ENCODE peak calls at places on chromosomes 4 and X, in seven cellular contexts. N is mesendoderm, X is IMR-90, H is H9, W is neuronal stem cell, C is trophoblast cell, Y is H1. A is an unnamed sample.

GRCh38 chr4:80918004-80918403 is 112.5 kb upstream of the BMP3 start:
- DNase-seq in N (no peak), X (peak; percentile 52), H (no peak), W (no peak), C (peak; percentile 66), Y (no peak), A (no peak)

GRCh38 chrX:135543924-135544323 is 23.5 kb downstream of the INTS6L start:
- DNase-seq in N (peak; percentile 40), X (no peak), H (peak; percentile 31), W (no peak), C (no peak), Y (peak; percentile 52), A (no peak)

GRCh38 chrX:3820170-3820569 is 106.7 kb upstream of the PRKX start:
- DNase-seq in N (no peak), X (peak; percentile 93), H (no peak), W (no peak), C (peak; percentile 58), Y (no peak), A (peak; percentile 77)

GRCh38 chr4:184267673-184268573 is 50.2 kb upstream of the ENPP6 start:
- DNase-seq in N (peak; percentile 33), X (peak; percentile 97), H (peak; percentile 5), W (no peak), C (peak; percentile 94), Y (no peak), A (peak; percentile 81)

GRCh38 chrX:133290076-133290475 is 71.9 kb upstream of the TFDP3 start:
- DNase-seq in N (no peak), X (peak; percentile 7), H (no peak), W (no peak), C (no peak), Y (no peak), A (no peak)

GRCh38 chr4:76850010-76850441 is 47.9 kb downstream of the SOWAHB start:
- DNase-seq in N (no peak), X (peak; percentile 96), H (no peak), W (no peak), C (no peak), Y (no peak), A (peak; percentile 80)

GRCh38 chr4:78070731-78071282 is 13.7 kb downstream of the FRAS1 start:
- DNase-seq in N (no peak), X (no peak), H (no peak), W (no peak), C (no peak), Y (no peak), A (no peak)

GRCh38 chr4:155569960-155570515 is 96.6 kb upstream of the GUCY1A1 start:
- DNase-seq in N (no peak), X (peak; percentile 10), H (no peak), W (no peak), C (no peak), Y (no peak), A (no peak)

GRCh38 chrX:154526901-154527675 is 11.1 kb upstream of the FAM3A start:
- DNase-seq in N (peak; percentile 88), X (peak; percentile 67), H (peak; percentile 83), W (peak; percentile 50), C (peak; percentile 69), Y (peak; percentile 74), A (peak; percentile 84)

GRCh38 chrX:107197306-107197705 is 8.9 kb downstream of the NUP62CL start:
- DNase-seq in N (peak; percentile 42), X (no peak), H (no peak), W (no peak), C (no peak), Y (no peak), A (no peak)

GRCh38 chr4:68416591-68416990 is 30.7 kb upstream of the TMPRSS11E start:
- DNase-seq in N (no peak), X (peak; percentile 21), H (no peak), W (no peak), C (no peak), Y (no peak), A (no peak)

GRCh38 chrX:24767557-24767956 is 73.8 kb downstream of the POLA1 start:
- DNase-seq in N (no peak), X (peak; percentile 15), H (no peak), W (no peak), C (no peak), Y (no peak), A (peak; percentile 9)

GRCh38 chr4:8126523-8126922 is 32.1 kb downstream of the ABLIM2 start:
- DNase-seq in N (no peak), X (no peak), H (no peak), W (no peak), C (no peak), Y (no peak), A (no peak)

GRCh38 chrX:40145001-40145631 is 47.4 kb upstream of the BCOR start:
- DNase-seq in N (peak; percentile 55), X (no peak), H (peak; percentile 78), W (no peak), C (no peak), Y (peak; percentile 60), A (peak; percentile 23)

GRCh38 chr4:164918956-164919355 is 42.0 kb downstream of the APELA start:
- DNase-seq in N (no peak), X (no peak), H (no peak), W (no peak), C (no peak), Y (no peak), A (no peak)
- H3K4ac ChIP-seq in N (no peak overlapping the region), X (no peak overlapping the region), H (no peak overlapping the region), W (no peak overlapping the region), C (no peak overlapping the region), Y (no peak overlapping the region), A (no peak overlapping the region)

DNA sequence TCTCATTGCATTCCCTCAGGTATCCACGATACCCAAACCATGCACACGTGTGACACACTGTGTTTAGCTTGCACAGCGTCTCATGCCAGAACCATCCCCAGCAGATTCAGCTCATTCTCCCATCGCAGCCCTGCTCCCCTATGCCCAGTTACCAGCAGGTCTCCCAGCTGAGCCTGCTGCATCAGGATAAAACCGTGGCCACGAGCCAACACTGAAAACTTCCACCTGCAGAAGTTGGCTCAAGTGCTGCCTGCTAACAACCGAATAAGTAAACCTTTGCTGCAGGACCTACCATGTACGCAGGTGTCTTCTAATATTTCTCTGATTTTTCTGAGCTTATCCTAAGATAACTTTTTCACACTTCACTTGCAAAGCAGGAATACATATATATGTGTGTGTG is 120.4 kb upstream of the STS start:
- DNase-seq in N (no peak), X (no peak), H (no peak), W (no peak), C (peak; percentile 18), Y (no peak), A (no peak)
- H3K4ac ChIP-seq in N (no peak overlapping the region), X (no peak overlapping the region), H (no peak overlapping the region), W (no peak overlapping the region), C (no peak overlapping the region), Y (no peak overlapping the region), A (no peak overlapping the region)

GRCh38 chr4:19944251-19944650 is 307.5 kb upstream of the SLIT2 start:
- DNase-seq in N (no peak), X (no peak), H (no peak), W (no peak), C (no peak), Y (no peak), A (no peak)

GRCh38 chr4:19947349-19947748 is 304.4 kb upstream of the SLIT2 start:
- DNase-seq in N (no peak), X (peak; percentile 74), H (no peak), W (no peak), C (no peak), Y (no peak), A (peak; percentile 17)

GRCh38 chr4:19945979-19946380 is 305.7 kb upstream of the SLIT2 start:
- DNase-seq in N (no peak), X (peak; percentile 97), H (no peak), W (no peak), C (no peak), Y (no peak), A (peak; percentile 96)

GRCh38 chr4:19945501-19945900 is 306.2 kb upstream of the SLIT2 start:
- DNase-seq in N (peak; percentile 5), X (peak; percentile 10), H (no peak), W (no peak), C (no peak), Y (no peak), A (no peak)

DNA sequence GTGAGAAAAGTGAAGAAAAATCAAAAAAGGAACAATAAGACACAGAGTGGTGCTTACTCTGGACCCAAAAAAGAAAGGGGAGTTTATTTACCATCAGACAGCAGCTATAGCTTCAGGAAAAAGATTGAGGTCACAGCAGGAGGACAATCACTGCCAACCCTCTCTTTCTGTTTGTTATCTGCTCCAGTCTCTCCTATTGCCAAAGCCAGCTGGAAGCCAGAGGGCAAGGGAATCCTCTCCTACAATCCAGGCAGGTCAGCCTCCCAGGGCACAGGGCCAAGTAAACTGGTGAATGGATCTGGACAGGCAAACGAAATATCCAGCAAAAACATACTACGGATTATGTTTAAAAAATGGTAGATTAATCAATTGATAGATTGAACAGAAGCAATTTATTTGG is 306.9 kb upstream of the SLIT2 start:
- DNase-seq in N (peak; percentile 61), X (no peak), H (no peak), W (peak; percentile 11), C (no peak), Y (no peak), A (no peak)
- H3K4ac ChIP-seq in N (no peak overlapping the region), X (no peak overlapping the region), H (no peak overlapping the region), W (no peak overlapping the region), C (no peak overlapping the region), Y (no peak overlapping the region), A (no peak overlapping the region)

DNA sequence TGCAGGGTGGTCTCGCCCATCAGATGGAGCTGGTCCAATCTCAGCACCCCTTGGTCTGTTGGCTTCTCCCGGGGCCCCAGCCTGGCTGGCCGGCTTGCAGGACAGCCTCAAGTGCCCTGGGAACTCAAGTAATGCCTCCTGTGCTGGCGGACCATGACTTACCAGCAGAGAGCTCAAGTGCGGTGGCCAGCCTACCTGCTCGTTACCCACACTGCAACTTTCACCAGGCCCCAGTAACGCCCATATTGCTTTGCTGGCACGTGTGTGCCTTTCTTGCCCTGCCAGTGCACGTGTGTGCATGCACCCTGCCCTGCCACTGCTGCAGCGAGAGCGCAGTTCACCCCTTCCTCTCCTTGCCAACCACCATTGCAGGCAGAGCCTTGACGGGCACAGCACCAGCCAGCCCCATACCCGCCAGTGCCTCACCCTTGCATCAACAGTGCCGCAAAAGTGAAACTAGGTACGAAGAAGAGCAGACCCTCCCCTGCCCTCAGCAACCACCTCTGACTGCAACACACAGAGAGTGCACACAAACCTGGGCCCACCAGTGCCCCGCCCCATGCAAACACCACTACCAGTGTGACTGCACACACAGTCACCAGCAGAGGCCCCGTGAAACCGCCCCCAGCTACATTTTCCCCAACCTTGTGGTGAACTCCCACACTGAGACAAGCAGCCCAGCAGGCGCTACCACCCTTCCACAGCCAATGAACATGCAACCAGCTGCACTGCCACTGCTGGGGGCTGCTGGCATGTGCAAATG is 88.9 kb upstream of the POU3F4 start:
- DNase-seq in N (no peak), X (no peak), H (no peak), W (no peak), C (no peak), Y (no peak), A (no peak)
- H3K4ac ChIP-seq in N (no peak overlapping the region), X (no peak overlapping the region), H (no peak overlapping the region), W (no peak overlapping the region), C (no peak overlapping the region), Y (no peak overlapping the region), A (no peak overlapping the region)

GRCh38 chrX:65009459-65009858 is 33.2 kb upstream of the ZC4H2 start:
- DNase-seq in N (no peak), X (no peak), H (no peak), W (no peak), C (no peak), Y (no peak), A (no peak)
- H3K4ac ChIP-seq in N (no peak overlapping the region), X (no peak overlapping the region), H (no peak overlapping the region), W (no peak overlapping the region), C (no peak overlapping the region), Y (no peak overlapping the region), A (no peak overlapping the region)

A was measured in mesenchymal stem cell.